ENCODE peak calls at places on chromosomes 5 and 9, in eight cellular contexts. O is activated effector memory CD4-positive, alpha-beta T cell treated with anti-CD3 and anti-CD28 coated beads, Interleukin-2, amount 50 U/mL, for 16 hours; V is GM03348; Y is stimulated activated CD4-positive, alpha-beta T cell treated with anti-CD3 and anti-CD28 coated beads, Interleukin-1b, Interleukin-23, amount 100 ng/mL, for 24 hours; K is HuH-7.5; D is T-helper 9 cell; I is GM23248; S is cardiac fibroblast. F is an unnamed sample.
A peak's percentile ranks its signal among the peaks of the same experiment; 100 is the strongest.

GRCh38 chr5:126658526-126658925 is 57.8 kb downstream of the PHAX start:
- DNase-seq in O (no peak), V (no peak), Y (no peak), K (no peak), D (no peak), I (no peak), S (no peak), F (no peak)

GRCh38 chr5:159010611-159011497 is 88.9 kb downstream of the EBF1 start:
- DNase-seq in O (no peak), V (peak; percentile 37), Y (no peak), K (no peak), D (no peak), I (peak; percentile 76), S (peak; percentile 48), F (no peak)

GRCh38 chr9:111704503-111704902 is 43.1 kb downstream of the GNG10 start:
- DNase-seq in O (no peak), V (no peak), Y (no peak), K (no peak), D (no peak), I (no peak), S (no peak), F (no peak)

GRCh38 chr5:127650022-127650421 is 1.1 kb downstream of the CTXN3 start:
- DNase-seq in O (no peak), V (no peak), Y (no peak), K (no peak), D (no peak), I (no peak), S (peak; percentile 62), F (no peak)

GRCh38 chr9:87581513-87581912 is 83.8 kb downstream of the DAPK1 start:
- DNase-seq in O (no peak), V (no peak), Y (no peak), K (no peak), D (no peak), I (no peak), S (peak; percentile 76), F (peak; percentile 36)

GRCh38 chr5:54785729-54786548 is 199.5 kb downstream of the ESM1 start:
- DNase-seq in O (no peak), V (peak; percentile 14), Y (no peak), K (no peak), D (no peak), I (peak; percentile 33), S (peak; percentile 62), F (peak; percentile 11)

GRCh38 chr5:56078675-56079500 is 84.1 kb upstream of the IL6ST start:
- DNase-seq in O (no peak), V (peak; percentile 45), Y (no peak), K (no peak), D (no peak), I (peak; percentile 61), S (peak; percentile 66), F (peak; percentile 21)

GRCh38 chr9:129887210-129888084 is 52.2 kb downstream of the USP20 start:
- DNase-seq in O (peak; percentile 88), V (no peak), Y (no peak), K (no peak), D (peak; percentile 61), I (peak; percentile 78), S (peak; percentile 75), F (peak; percentile 45)

GRCh38 chr9:98226516-98226915 is 28.9 kb downstream of the TBC1D2 start:
- DNase-seq in O (no peak), V (no peak), Y (no peak), K (no peak), D (no peak), I (peak; percentile 19), S (peak; percentile 34), F (no peak)